ENCODE peak calls at places on chromosomes 2 and 18, in eight cellular contexts. N, S, I, A, Q, F, C and R are unnamed samples.
A peak's percentile ranks its signal among the peaks of the same experiment; 100 is the strongest.

GRCh38 chr18:424869-425138 is 75.7 kb downstream of the COLEC12 start:
- DNase-seq in N (no peak), S (no peak), I (no peak), A (no peak), Q (no peak), F (no peak), C (no peak), R (no peak)

GRCh38 chr18:10455726-10456453 is 1.5 kb downstream of the APCDD1 start:
- DNase-seq in N (no peak), S (no peak), I (no peak), A (peak; percentile 19), Q (no peak), F (no peak), C (no peak), R (no peak)

GRCh38 chr2:96267159-96267971 is 1.3 kb downstream of the CIAO1 start:
- DNase-seq in N (no peak), S (no peak), I (no peak), A (peak; percentile 69), Q (no peak), F (no peak), C (peak; percentile 37), R (no peak)

GRCh38 chr18:51767293-51767692 is 569.8 kb upstream of the MEX3C start:
- DNase-seq in N (no peak), S (no peak), I (no peak), A (no peak), Q (no peak), F (no peak), C (no peak), R (no peak)

GRCh38 chr2:74673821-74674528 is 19.9 kb downstream of the SEMA4F start:
- DNase-seq in N (no peak), S (no peak), I (no peak), A (no peak), Q (no peak), F (no peak), C (no peak), R (no peak)

GRCh38 chr2:48722391-48722790 is 33.1 kb downstream of the LHCGR start:
- DNase-seq in N (no peak), S (no peak), I (no peak), A (no peak), Q (no peak), F (no peak), C (no peak), R (no peak)

GRCh38 chr2:75334076-75334475 is 134.8 kb upstream of the TACR1 start:
- DNase-seq in N (no peak), S (no peak), I (no peak), A (no peak), Q (no peak), F (no peak), C (no peak), R (no peak)

GRCh38 chr2:6222296-6222695 is 530.1 kb downstream of the SOX11 start:
- DNase-seq in N (no peak), S (no peak), I (no peak), A (no peak), Q (no peak), F (no peak), C (no peak), R (no peak)

GRCh38 chr2:69830045-69830905 is 815 bp downstream of the GMCL1 start:
- DNase-seq in N (peak; percentile 63), S (peak; percentile 8), I (peak; percentile 73), A (peak; percentile 41), Q (peak; percentile 22), F (peak; percentile 24), C (no peak), R (no peak)

GRCh38 chr2:66839551-66840320 is 404.8 kb downstream of the MEIS1 start:
- DNase-seq in N (no peak), S (no peak), I (no peak), A (no peak), Q (no peak), F (no peak), C (peak; percentile 100), R (peak; percentile 99)

GRCh38 chr2:23599691-23600090 is 214.7 kb downstream of the KLHL29 start:
- DNase-seq in N (peak; percentile 55), S (no peak), I (no peak), A (no peak), Q (no peak), F (no peak), C (no peak), R (no peak)

GRCh38 chr18:57668021-57668420 is 46.4 kb upstream of the NARS1 start:
- DNase-seq in N (no peak), S (no peak), I (no peak), A (no peak), Q (no peak), F (no peak), C (no peak), R (no peak)

GRCh38 chr18:23964282-23965238 is 50.0 kb upstream of the TTC39C start:
- DNase-seq in N (no peak), S (no peak), I (no peak), A (no peak), Q (no peak), F (no peak), C (no peak), R (no peak)

GRCh38 chr2:217834057-217834620 is 168.7 kb downstream of the TNS1 start:
- DNase-seq in N (peak; percentile 64), S (peak; percentile 37), I (no peak), A (no peak), Q (peak; percentile 79), F (no peak), C (no peak), R (no peak)

GRCh38 chr18:48826271-48826670 is 124.5 kb downstream of the SMAD7 start:
- DNase-seq in N (no peak), S (no peak), I (peak; percentile 10), A (peak; percentile 4), Q (peak; percentile 5), F (no peak), C (no peak), R (no peak)

GRCh38 chr2:39118786-39119499 is 1.9 kb downstream of the SOS1 start:
- DNase-seq in N (no peak), S (no peak), I (no peak), A (no peak), Q (no peak), F (no peak), C (no peak), R (no peak)

GRCh38 chr2:26754972-26755670 is 9.0 kb upstream of the SLC35F6 start:
- DNase-seq in N (no peak), S (no peak), I (no peak), A (no peak), Q (no peak), F (no peak), C (no peak), R (no peak)

GRCh38 chr2:62410926-62411456 is 95.0 kb downstream of the TMEM17 start:
- DNase-seq in N (no peak), S (no peak), I (no peak), A (no peak), Q (no peak), F (peak; percentile 37), C (no peak), R (no peak)

GRCh38 chr18:78632111-78632541 is 347.5 kb upstream of the SALL3 start:
- DNase-seq in N (no peak), S (no peak), I (no peak), A (peak; percentile 41), Q (no peak), F (no peak), C (peak; percentile 0), R (no peak)

GRCh38 chr2:176178271-176178806 is 10.1 kb upstream of the HOXD1 start:
- DNase-seq in N (no peak), S (no peak), I (no peak), A (peak; percentile 78), Q (peak; percentile 52), F (no peak), C (no peak), R (no peak)
- H3K4me3 ChIP-seq in N (peak overlapping the region; percentile 38), S (peak overlapping the region; percentile 28), I (no peak overlapping the region), A (peak overlapping the region; percentile 40), Q (peak overlapping the region; percentile 57), F (peak overlapping the region; percentile 42), C (no peak overlapping the region), R (peak overlapping the region; percentile 60)

GRCh38 chr2:36960005-36960675 is 6.2 kb downstream of the STRN start:
- DNase-seq in N (no peak), S (no peak), I (no peak), A (no peak), Q (no peak), F (no peak), C (no peak), R (no peak)
- TF ChIP-seq CTCF in N (no peak), S (no peak), I (no peak), A (no peak), Q (no peak), F (no peak), C (no peak), R (no peak)

DNA sequence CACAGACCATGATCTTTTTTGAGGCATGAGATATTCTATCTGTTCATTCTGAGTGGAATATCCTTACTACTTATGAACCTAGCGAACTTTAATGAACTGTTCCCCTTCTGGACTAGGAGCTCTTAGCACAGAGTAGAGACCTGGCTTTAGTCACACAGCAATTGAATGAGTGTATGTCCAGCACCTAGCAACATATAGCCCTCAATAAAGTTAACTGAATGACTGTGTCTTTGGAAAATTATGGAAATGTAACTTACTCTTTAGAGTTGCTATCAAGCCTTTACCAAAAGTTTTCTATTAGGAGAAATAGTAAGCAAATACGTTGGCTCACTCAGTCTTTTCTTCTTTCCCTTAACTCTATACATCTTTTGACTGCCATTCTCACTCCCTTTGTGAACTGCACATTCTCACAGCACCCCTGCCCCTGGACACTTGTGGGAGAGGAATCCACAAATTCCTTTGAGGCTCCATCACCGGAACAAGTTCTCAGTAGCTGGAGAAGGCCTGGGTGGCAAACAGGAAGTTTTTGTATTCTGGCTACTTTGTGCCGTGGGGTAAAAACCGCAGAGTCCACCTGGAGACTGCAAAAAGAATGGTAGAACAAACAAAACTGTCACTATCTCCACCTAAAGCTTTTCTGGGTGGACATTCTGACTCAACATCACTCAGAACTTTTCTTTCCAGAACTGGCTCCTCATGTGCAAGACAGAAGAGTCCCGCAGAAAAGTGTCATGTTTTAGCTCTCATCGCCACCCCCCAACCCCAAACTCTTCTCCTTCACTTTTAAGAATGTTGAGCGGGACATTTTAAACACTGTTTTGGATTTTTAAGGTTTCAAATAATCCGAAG is 1.1 kb upstream of the UBE2E3 start:
- DNase-seq in N (no peak), S (no peak), I (no peak), A (no peak), Q (peak; percentile 13), F (no peak), C (peak; percentile 76), R (peak; percentile 52)
- H3K4me3 ChIP-seq in N (peak overlapping the region; percentile 65), S (peak overlapping the region; percentile 58), I (peak overlapping the region; percentile 59), A (no peak overlapping the region), Q (peak overlapping the region; percentile 66), F (peak overlapping the region; percentile 78), C (peak overlapping the region; percentile 96), R (peak overlapping the region; percentile 77)

DNA sequence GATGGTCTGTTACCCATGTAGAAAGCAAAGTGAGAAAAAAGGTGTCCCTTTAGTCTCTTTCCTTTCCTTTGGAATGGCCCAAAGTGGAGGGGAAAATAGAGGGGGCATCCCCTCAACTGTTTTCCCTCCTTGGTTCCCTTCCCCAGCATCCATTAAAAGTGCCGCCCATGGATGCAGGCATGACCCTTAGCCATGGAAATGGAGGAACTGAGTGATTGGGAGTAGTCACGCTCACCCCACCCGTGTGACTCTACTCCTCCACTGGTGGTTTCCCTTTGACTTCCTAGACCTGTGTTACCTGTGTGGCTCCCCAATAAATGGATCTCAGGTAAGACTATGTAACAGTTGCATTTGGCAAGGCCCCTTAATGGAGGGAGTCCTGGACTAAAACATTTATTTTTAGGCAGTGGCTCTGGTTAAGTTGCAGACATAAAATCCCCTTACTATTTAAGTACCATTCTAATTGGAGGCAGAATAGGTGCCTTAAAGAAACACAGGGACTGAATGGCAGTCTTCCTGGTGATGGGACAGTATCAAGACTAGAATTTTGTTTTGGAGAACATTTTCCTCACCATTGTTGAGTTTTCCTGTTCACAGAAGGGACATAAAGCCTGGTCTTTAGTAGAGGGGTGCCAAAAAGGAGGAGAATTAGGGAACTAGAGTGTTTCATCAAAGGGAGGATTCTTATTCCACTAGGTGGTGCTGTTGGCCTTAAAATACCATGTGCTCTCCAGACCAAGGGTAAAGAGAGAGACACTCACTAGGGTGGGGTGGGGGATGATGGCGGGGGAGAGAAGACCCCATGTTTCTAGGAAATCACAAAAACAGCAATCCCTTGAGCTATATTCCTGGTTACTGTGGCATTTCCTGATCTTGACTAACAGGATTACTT is 25.7 kb upstream of the PLA2R1 start:
- DNase-seq in N (no peak), S (no peak), I (no peak), A (peak; percentile 21), Q (no peak), F (no peak), C (peak; percentile 25), R (no peak)
- TF ChIP-seq CTCF in N (no peak), S (no peak), I (no peak), A (peak; percentile 49), Q (no peak), F (no peak), C (peak; percentile 32), R (no peak)